ENCODE peak calls at places on chromosomes 5 and 9, in six cellular contexts. C is activated CD8-positive, alpha-beta T cell treated with anti-CD3 and anti-CD28 coated beads for 36 hours; P is CD8-positive, alpha-beta T cell; A is epithelial cell of esophagus; G is GM23338; L is AG10803. F is an unnamed sample.

GRCh38 chr5:125695994-125696679 is 727.1 kb upstream of the GRAMD2B start:
- DNase-seq in L (peak; percentile 52), P (no peak), G (no peak), C (no peak), A (no peak), F (no peak)

GRCh38 chr5:115695290-115695689 is 69.5 kb upstream of the TMED7 start:
- DNase-seq in P (no peak), G (no peak), C (no peak), A (no peak), L (no peak), F (no peak)

GRCh38 chr9:2526071-2526862 is 95.3 kb upstream of the VLDLR start:
- DNase-seq in C (no peak), P (no peak), A (no peak), L (peak; percentile 3), G (no peak), F (no peak)

GRCh38 chr5:37875051-37875787 is 35.4 kb upstream of the GDNF start:
- DNase-seq in C (no peak), G (no peak), L (peak; percentile 87), A (peak; percentile 89), P (no peak), F (no peak)

GRCh38 chr5:83714780-83715179 is 5.9 kb downstream of the HAPLN1 start:
- DNase-seq in C (no peak), A (peak; percentile 42), P (no peak), L (no peak), G (peak; percentile 52), F (no peak)

GRCh38 chr9:99870126-99870525 is 36.3 kb upstream of the STX17 start:
- DNase-seq in L (peak; percentile 47), A (no peak), C (no peak), P (no peak), G (no peak), F (no peak)

GRCh38 chr9:82299870-82300269 is 311.3 kb downstream of the SPATA31D1 start:
- DNase-seq in C (no peak), P (no peak), L (no peak), G (no peak), A (no peak), F (no peak)

GRCh38 chr5:125232779-125233230 is 486.4 kb upstream of the ZNF608 start:
- DNase-seq in P (no peak), C (no peak), A (peak; percentile 4), G (no peak), L (peak; percentile 91), F (no peak)

GRCh38 chr5:17365326-17365725 is 132.7 kb upstream of the TAF11L2 start:
- DNase-seq in C (no peak), A (no peak), P (no peak), L (no peak), G (no peak), F (no peak)

GRCh38 chr5:151008124-151008491 is 12.3 kb upstream of the GPX3 start:
- DNase-seq in G (no peak), A (no peak), P (no peak), L (no peak), C (no peak), F (no peak)

GRCh38 chr5:158392753-158393152 is 533.8 kb upstream of the CLINT1 start:
- DNase-seq in C (no peak), P (no peak), G (no peak), A (no peak), L (no peak), F (no peak)

GRCh38 chr5:172584638-172585037 is 56.4 kb upstream of the NEURL1B start:
- DNase-seq in P (no peak), G (no peak), A (no peak), C (no peak), L (no peak), F (no peak)

GRCh38 chr5:168706655-168707069 is 127.5 kb upstream of the PANK3 start:
- DNase-seq in A (peak; percentile 69), C (peak; percentile 40), L (peak; percentile 19), P (no peak), G (peak; percentile 79), F (peak; percentile 51)
- TF ChIP-seq CTCF in A (peak; percentile 86), C (peak; percentile 24), L (peak; percentile 56), P (no peak), G (peak; percentile 94), F (peak; percentile 15)

DNA sequence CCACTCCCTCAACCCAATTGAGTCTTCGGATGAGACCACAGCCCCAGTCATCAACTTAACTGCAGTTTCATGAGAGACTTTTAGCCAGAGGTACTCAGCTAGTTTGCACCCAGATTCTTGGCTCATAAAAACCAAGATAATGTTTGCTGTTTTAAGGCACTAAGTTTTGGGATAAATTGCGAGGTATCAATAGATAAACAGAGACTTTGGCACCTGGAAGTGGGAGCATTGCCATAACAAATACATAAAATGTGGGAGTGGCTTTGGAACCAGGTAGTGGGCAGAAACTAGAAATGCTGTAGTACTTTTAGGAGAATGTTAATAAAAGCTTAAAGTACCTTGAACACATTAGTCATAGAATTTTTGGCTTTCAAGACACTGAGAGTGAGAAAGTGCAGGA is 439.8 kb downstream of the SH3GL2 start:
- DNase-seq in C (no peak), P (no peak), L (no peak), G (no peak), A (no peak), F (no peak)
- TF ChIP-seq CTCF in C (no peak), P (no peak), L (no peak), G (no peak), A (no peak), F (no peak)

DNA sequence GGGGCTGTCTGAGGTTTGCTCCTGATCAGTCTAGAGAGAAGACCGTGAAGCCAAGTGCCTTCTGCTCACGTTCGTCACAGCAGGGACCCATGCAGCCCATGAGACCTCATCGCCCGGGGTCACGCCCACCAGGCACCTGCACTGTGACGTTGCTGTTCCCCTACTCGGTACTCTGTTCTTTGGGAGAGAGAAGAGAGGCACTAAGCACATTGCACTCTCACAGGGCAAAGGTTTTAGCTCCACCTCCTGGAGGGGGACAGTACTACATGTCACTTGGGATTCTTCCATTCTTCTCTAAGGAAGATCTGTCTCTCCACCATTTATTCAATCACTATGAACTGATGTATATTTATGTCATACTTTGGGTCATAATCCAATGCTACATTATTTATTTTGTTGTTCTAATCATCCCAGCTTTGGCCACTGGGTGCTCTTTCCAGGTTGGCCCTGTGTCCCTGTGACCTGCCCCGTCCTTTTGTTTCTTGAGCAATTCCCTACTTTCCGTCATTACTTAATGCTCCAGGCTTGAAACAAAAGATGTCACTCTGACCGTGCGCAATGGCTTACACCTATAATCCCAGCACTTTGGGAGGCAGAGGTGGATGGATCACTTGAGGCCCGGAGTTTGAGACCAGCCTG is 31.4 kb upstream of the BRD3 start:
- DNase-seq in A (peak; percentile 65), P (peak; percentile 32), G (peak; percentile 82), C (peak; percentile 78), L (peak; percentile 39), F (peak; percentile 26)
- TF ChIP-seq CTCF in A (peak; percentile 88), P (peak; percentile 90), G (peak; percentile 95), C (peak; percentile 89), L (peak; percentile 83), F (peak; percentile 87)

GRCh38 chr5:35393901-35394300 is 163.6 kb upstream of the PRLR start:
- DNase-seq in P (no peak), G (no peak), L (no peak), A (no peak), C (no peak), F (no peak)
- TF ChIP-seq CTCF in P (no peak), G (no peak), L (no peak), A (no peak), C (no peak), F (no peak)

GRCh38 chr5:57889558-57889957 is 406.9 kb upstream of the ACTBL2 start:
- DNase-seq in G (peak; percentile 28), C (no peak), A (peak; percentile 96), P (no peak), L (peak; percentile 91), F (peak; percentile 21)
- TF ChIP-seq CTCF in G (peak; percentile 34), C (no peak), A (peak; percentile 31), P (no peak), L (peak; percentile 50), F (no peak)

GRCh38 chr5:85108471-85108870 is 723.8 kb upstream of the EDIL3 start:
- DNase-seq in L (no peak), C (no peak), G (peak; percentile 43), P (no peak), A (peak; percentile 6), F (no peak)
- TF ChIP-seq CTCF in L (no peak), C (no peak), G (no peak), P (no peak), A (no peak), F (peak; percentile 38)

GRCh38 chr5:148733601-148734438 is 79.5 kb upstream of the HTR4 start:
- DNase-seq in A (peak; percentile 86), L (peak; percentile 77), C (peak; percentile 90), G (peak; percentile 89), P (peak; percentile 34), F (peak; percentile 79)
- TF ChIP-seq CTCF in A (peak; percentile 68), L (peak; percentile 71), C (peak; percentile 81), G (peak; percentile 77), P (peak; percentile 70), F (peak; percentile 76)

DNA sequence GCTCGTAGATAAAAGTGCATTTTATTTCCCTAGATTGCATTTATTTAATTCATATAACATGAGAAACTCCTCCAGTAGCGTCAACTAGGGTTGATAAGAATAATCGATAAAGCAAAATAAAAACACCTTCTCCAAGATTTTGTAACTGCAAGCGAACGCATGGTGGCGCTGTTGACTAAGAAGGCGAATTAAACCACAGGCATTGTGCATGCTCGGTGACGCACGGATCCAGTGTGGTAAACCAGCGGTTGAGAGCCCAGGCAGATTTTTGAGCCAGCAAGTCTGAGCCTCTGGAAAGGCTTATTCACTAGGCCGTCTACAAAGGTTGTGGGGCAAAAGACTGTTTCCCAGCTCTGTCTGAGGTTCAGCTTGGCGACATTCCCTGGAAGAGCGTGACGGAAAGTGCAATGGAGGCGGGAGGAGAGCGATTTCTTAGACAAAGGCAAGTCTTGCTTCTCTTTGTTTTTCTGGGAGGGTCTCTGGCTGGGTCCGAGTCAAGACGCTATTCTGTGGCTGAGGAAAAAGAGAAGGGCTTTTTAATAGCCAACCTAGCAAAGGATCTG is at the start of gene PCDHB3:
- DNase-seq in C (peak; percentile 74), A (peak; percentile 16), G (peak; percentile 96), L (peak; percentile 32), P (no peak), F (peak; percentile 66)
- TF ChIP-seq CTCF in C (peak; percentile 59), A (peak; percentile 18), G (peak; percentile 93), L (peak; percentile 33), P (no peak), F (peak; percentile 83)